ENCODE peak calls at places on chromosome 1, in four cellular contexts. B is ascending aorta; R is CD4-positive, alpha-beta T cell; Y is adipocyte. O is an unnamed sample. For H3K27me3, the result is how much of the 10 kb centered on the place peaks cover.

GRCh38 chr1:45928486-45929205 is 125.2 kb downstream of the MAST2 start:
- DNase-seq in R (no peak), B (no peak), Y (no peak), O (peak)

GRCh38 chr1:226542623-226543103 is 5.9 kb upstream of the STUM start:
- DNase-seq in Y (no peak), B (no peak), R (no peak), O (no peak)

GRCh38 chr1:27122652-27123051 is 32.3 kb downstream of the SLC9A1 start:
- DNase-seq in R (no peak), Y (peak), B (no peak), O (peak)

GRCh38 chr1:145974721-145975120 is 10.2 kb downstream of the POLR3GL start:
- DNase-seq in Y (no peak), B (no peak), R (no peak), O (no peak)

GRCh38 chr1:29713857-29714256 is 477.5 kb downstream of the PTPRU start:
- DNase-seq in B (no peak), Y (peak), R (no peak), O (peak)

GRCh38 chr1:97712980-97713379 is 207.9 kb downstream of the DPYD start:
- DNase-seq in B (no peak), Y (no peak), R (no peak), O (no peak)

GRCh38 chr1:170910273-170910672 is 25.1 kb upstream of the MROH9 start:
- DNase-seq in B (no peak), Y (peak), R (no peak), O (peak)

GRCh38 chr1:216641669-216642460 is 81.4 kb downstream of the ESRRG start:
- DNase-seq in Y (no peak), R (no peak), B (no peak), O (no peak)

GRCh38 chr1:151504252-151504651 is 6.9 kb upstream of the CGN start:
- DNase-seq in R (no peak), B (no peak), Y (no peak), O (no peak)

GRCh38 chr1:246784621-246785535 is 60.7 kb downstream of the SCCPDH start:
- DNase-seq in B (no peak), Y (peak), R (no peak), O (peak)

GRCh38 chr1:6580588-6581270 is 935 bp downstream of the ZBTB48 start:
- DNase-seq in Y (peak), B (no peak), R (no peak), O (no peak)

GRCh38 chr1:182069028-182069466 is 7.5 kb upstream of the ZNF648 start:
- DNase-seq in R (no peak), B (no peak), Y (peak), O (no peak)

GRCh38 chr1:42941640-42942330 is 16.9 kb downstream of the SLC2A1 start:
- DNase-seq in R (no peak), B (peak), Y (peak), O (peak)

GRCh38 chr1:200909757-200910239 is 15.1 kb downstream of the INAVA start:
- DNase-seq in B (no peak), R (no peak), Y (no peak), O (no peak)

DNA sequence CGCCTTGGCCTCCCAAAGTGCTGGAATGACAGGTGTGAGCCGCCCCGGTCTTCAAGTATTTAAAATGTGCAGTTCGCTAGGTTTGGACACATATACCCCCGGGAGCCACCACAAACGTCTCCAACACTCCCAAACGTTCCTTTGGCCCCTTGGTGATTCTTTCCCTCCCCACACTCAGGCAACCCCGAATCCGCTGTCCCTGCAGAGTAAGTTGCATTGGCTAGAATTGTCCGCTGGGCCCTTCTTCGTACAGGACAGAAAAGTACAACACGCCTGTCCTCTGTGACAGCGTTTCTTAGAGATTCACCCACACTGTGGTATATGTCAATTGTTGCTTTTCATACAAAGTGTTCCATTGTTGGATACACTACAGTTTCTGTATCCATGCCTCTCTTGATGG is 3.2 kb upstream of the PERM1 start:
- DNase-seq in Y (no peak), B (no peak), R (no peak), O (no peak)
- H3K27me3 ChIP-seq in Y (half or more), B (under half), R (under half), O (under half)

DNA sequence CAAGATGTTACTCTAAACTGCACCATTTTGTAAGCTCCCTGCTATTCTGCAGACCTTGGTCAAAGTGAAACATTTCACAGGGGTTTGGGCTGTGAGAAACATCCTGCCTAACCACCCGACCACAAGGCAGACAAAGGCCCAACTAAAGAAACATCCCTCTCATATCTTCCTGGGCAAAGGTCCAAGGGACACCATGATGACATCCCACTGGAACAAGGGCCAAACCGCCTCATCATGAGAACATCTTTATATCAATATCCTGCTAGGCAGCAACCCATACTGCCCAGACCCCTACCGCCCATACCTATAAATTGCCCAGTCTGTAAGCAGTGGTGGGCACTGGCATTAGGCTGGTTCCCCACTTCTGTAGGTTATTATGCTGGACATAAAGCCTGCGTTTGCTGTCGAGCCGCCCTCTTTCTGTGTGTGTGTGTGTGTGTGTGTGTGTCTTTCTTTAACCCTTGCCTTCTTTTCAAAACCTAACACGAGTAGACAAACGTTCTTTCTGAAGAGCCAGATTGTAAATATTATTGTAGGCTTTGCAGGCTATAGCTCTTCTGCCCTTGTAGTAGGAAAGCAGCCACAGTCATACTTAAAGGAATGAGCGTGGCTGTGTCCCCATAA is 1.0 kb upstream of the PPIE start:
- DNase-seq in B (no peak), Y (no peak), R (no peak), O (peak)
- H3K27me3 ChIP-seq in B (under half), Y (under half), R (under half), O (under half)

GRCh38 chr1:11563560-11564069 is 84.7 kb downstream of the DISP3 start:
- DNase-seq in Y (peak), B (no peak), R (no peak), O (peak)
- H3K27me3 ChIP-seq in Y (half or more), B (under half), R (under half), O (under half)

GRCh38 chr1:220885971-220886370 is 6.7 kb downstream of the HLX start:
- DNase-seq in B (no peak), R (no peak), Y (no peak), O (no peak)
- H3K27me3 ChIP-seq in B (under half), R (half or more), Y (under half), O (under half)

GRCh38 chr1:112504002-112504401 is 4.8 kb upstream of the WNT2B start:
- DNase-seq in Y (no peak), R (no peak), B (no peak), O (no peak)

GRCh38 chr1:112502827-112503226 is 5.9 kb upstream of the WNT2B start:
- DNase-seq in B (no peak), R (no peak), Y (peak), O (no peak)

GRCh38 chr1:112504666-112505399 is 3.9 kb upstream of the WNT2B start:
- DNase-seq in Y (no peak), B (no peak), R (no peak), O (no peak)

GRCh38 chr1:112505400-112505785 is 3.4 kb upstream of the WNT2B start:
- DNase-seq in Y (no peak), B (no peak), R (no peak), O (no peak)

GRCh38 chr1:112501810-112502641 is 6.7 kb upstream of the WNT2B start:
- DNase-seq in B (no peak), Y (peak), R (peak), O (peak)
- H3K27me3 ChIP-seq in B (under half), Y (under half), R (half or more), O (under half)

DNA sequence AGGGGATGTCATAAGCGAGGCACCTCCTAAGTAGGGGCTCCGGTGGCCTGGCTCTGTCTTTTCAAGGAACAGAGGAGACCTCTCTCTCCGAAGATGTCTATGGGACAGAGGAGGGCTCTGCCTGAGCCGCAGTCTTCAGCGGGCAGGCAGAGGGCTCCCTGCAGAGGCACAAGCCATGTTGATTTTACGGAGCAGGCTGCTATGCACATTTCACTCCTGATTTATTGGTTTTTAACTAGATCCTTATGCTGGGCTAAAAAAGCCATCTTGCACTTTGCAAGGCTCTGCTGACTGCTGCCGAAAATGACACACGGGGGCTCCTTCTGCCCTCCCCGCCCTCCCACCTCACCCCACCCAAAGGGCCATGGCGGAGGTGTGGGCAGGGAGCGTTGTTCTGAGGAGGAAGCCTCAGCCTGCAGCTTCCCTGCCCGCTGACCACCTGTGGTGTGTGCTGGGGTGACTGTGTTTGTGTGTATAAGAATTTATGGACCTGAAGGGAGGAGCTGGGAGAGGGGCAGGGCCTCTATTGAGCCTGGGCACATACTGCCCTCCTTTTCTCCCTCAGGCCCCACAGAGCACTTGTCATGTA is 71.2 kb downstream of the FOXD2 start:
- DNase-seq in R (no peak), B (no peak), Y (peak), O (peak)
- H3K27me3 ChIP-seq in R (half or more), B (under half), Y (half or more), O (under half)

O was measured in fibroblast of lung.